ENCODE peak calls at places on chromosome 1, in six cellular contexts. Q, V, L, B, I and E are unnamed samples.

GRCh38 chr1:6198646-6199297 is 623 bp downstream of the RPL22 start:
- DNase-seq in Q (peak; percentile 64), V (no peak), L (peak; percentile 41), B (no peak), I (no peak), E (no peak)

GRCh38 chr1:234592240-234592639 is 17.7 kb downstream of the IRF2BP2 start:
- DNase-seq in Q (no peak), V (no peak), L (no peak), B (no peak), I (no peak), E (no peak)

GRCh38 chr1:39321979-39322378 is 117.5 kb downstream of the MACF1 start:
- DNase-seq in Q (no peak), V (no peak), L (peak; percentile 39), B (no peak), I (no peak), E (no peak)

GRCh38 chr1:208868554-208868953 is 624.4 kb upstream of the PLXNA2 start:
- DNase-seq in Q (peak; percentile 11), V (no peak), L (no peak), B (peak; percentile 53), I (no peak), E (no peak)

GRCh38 chr1:53572061-53572801 is 113.0 kb downstream of the DMRTB1 start:
- DNase-seq in Q (peak; percentile 82), V (peak; percentile 84), L (no peak), B (peak; percentile 71), I (peak; percentile 15), E (peak; percentile 70)

GRCh38 chr1:234559917-234560676 is 49.9 kb downstream of the IRF2BP2 start:
- DNase-seq in Q (no peak), V (no peak), L (no peak), B (no peak), I (no peak), E (no peak)

GRCh38 chr1:6445062-6445763 is 20.6 kb downstream of the ESPN start:
- DNase-seq in Q (peak; percentile 59), V (peak; percentile 71), L (peak; percentile 35), B (peak; percentile 73), I (no peak), E (peak; percentile 72)

GRCh38 chr1:100657876-100658715 is 61.4 kb upstream of the VCAM1 start:
- DNase-seq in Q (no peak), V (peak; percentile 7), L (no peak), B (no peak), I (no peak), E (no peak)

GRCh38 chr1:110060034-110060661 is 10.3 kb downstream of the ALX3 start:
- DNase-seq in Q (peak; percentile 38), V (no peak), L (peak; percentile 33), B (peak; percentile 58), I (no peak), E (peak; percentile 53)

DNA sequence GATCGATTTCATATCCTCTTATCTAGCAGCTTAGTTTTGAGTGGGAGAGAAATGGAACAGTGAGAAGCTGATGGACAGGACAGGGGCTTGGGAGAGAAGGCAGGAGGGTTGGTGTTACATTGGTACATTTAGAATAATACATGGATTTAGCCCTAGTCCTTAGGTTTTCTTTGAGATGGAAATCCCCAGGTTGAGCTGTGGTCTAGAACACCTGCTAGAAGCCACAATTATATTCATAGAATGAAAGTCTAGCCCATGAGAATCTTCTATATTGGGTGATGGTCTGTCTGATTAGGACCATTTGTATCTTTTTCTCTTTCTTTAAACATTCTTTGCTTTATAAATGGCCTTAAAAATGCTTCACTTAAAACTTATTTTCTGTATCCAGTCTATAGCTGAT is 19.9 kb downstream of the CRNN start:
- DNase-seq in Q (no peak), V (no peak), L (peak; percentile 71), B (no peak), I (no peak), E (no peak)
- TF ChIP-seq EZH2phosphoT487 in Q (no peak), V (no peak), L (no peak), B (no peak), I (no peak), E (no peak)

GRCh38 chr1:161099090-161099802 is 1.1 kb downstream of the KLHDC9 start:
- DNase-seq in Q (no peak), V (no peak), L (no peak), B (no peak), I (no peak), E (no peak)
- H3K9ac ChIP-seq in Q (peak overlapping the region; percentile 68), V (no peak overlapping the region), L (no peak overlapping the region), B (no peak overlapping the region), I (no peak overlapping the region), E (no peak overlapping the region)

DNA sequence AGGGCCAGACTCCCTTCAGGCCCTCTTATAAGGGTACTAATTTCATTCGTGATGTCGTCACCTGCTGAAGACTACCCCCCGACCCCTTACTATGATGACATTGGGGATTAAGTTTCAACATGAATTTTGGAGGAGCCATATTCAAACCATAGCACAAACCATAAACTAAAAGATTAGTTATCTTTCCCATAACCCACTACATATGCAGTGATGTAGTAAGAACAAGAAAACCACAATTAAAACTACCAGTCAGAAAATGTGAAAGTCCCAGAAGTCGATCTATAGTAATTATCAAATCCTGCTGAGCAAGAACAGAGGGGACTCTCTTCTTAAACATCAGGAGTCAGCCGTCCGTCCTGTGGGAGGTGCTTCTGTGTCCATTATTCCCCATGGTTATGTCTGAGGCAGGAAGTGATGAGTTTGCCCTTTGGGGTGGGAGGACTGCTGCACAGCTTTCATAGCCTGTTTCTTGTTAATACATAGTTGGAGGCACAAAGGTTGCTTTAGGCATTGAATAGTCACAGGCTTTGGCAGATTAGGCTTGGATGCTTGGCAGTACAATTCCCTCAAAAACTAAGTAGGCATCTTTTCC is 35.9 kb upstream of the PTGFRN start:
- DNase-seq in Q (peak; percentile 65), V (no peak), L (no peak), B (no peak), I (no peak), E (no peak)
- TF ChIP-seq EZH2phosphoT487 in Q (no peak), V (no peak), L (no peak), B (no peak), I (no peak), E (no peak)

GRCh38 chr1:23215291-23215690 is 2.0 kb downstream of the HTR1D start:
- DNase-seq in Q (no peak), V (no peak), L (no peak), B (no peak), I (no peak), E (no peak)

GRCh38 chr1:23217421-23218115 is at the start of gene HTR1D:
- DNase-seq in Q (peak; percentile 31), V (no peak), L (no peak), B (no peak), I (no peak), E (peak; percentile 80)

GRCh38 chr1:23214640-23215039 is 2.7 kb downstream of the HTR1D start:
- DNase-seq in Q (peak; percentile 22), V (no peak), L (no peak), B (peak; percentile 17), I (no peak), E (no peak)

GRCh38 chr1:23215751-23216449 is 1.4 kb downstream of the HTR1D start:
- DNase-seq in Q (no peak), V (no peak), L (no peak), B (no peak), I (no peak), E (no peak)

GRCh38 chr1:23216771-23217420 is 406 bp downstream of the HTR1D start:
- DNase-seq in Q (peak; percentile 20), V (peak; percentile 89), L (no peak), B (no peak), I (no peak), E (peak; percentile 81)
- H3K9ac ChIP-seq in Q (no peak overlapping the region), V (no peak overlapping the region), L (no peak overlapping the region), B (peak overlapping the region; percentile 29), I (peak overlapping the region; percentile 65), E (no peak overlapping the region)

DNA sequence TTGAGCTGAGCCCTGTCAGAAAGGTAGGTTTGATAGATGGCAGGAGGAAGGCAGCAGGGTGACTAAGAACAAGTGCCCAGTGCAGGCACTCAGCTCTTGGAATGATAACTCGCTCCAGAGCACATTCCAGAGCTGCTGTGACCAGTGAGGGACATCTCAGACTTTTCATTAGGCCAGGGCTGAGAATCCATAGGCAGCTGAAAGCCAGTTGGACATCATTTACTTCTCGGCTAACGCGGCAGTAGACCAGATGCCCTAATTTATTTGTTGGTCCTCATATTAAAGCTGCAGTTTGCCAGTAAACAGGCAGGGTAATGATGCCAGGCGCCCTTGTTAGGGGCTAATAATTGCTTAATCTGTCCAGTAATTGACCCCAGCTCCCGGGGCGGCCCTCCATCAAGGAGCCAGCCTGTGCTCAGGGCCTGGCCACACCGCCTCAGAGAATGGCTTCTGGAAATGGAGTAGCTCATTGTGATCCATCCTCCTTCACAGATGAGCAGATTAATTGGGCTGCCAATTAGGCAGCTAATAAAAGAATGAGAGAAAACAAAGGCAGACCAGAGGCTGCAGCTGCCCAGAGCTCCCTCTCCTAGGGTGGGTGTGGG is 122.0 kb downstream of the BEND5 start:
- DNase-seq in Q (no peak), V (peak; percentile 81), L (no peak), B (no peak), I (no peak), E (peak; percentile 62)
- TF ChIP-seq EZH2phosphoT487 in Q (no peak), V (no peak), L (no peak), B (no peak), I (no peak), E (no peak)

DNA sequence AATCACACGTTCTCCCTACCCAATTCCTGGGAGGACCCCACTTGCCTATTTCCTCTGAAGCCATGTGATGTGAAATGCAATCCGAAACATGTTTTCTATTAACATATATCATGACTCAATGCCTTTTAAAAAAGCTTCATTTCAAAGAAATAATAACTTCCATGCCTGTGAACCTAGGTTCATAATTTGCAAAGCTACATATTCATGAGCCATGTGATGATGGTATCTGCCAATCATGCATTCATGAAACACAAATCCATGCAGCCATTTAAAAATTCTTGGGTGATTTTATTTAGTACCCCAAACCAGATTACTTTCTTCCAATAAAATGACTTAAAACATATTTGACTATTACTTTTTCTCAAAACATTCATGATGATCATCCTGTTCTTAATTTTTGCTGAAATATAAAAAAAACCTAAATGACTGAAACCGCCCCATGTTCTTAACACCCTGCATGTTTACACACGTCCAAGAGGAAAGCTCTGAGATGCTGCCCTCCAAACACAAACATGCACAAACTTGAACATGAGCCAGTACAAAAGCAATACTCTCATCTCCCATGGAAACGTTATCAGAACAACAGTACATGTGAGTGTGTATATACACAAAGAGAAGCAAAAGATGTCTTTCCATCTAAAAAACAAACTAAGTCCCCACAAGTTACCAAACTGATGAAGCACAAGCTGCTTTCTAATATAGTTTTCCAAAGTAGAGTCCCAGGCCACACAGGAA is 140.1 kb downstream of the TGFBR3 start:
- DNase-seq in Q (no peak), V (no peak), L (no peak), B (no peak), I (no peak), E (no peak)
- H3K9ac ChIP-seq in Q (no peak overlapping the region), V (no peak overlapping the region), L (no peak overlapping the region), B (no peak overlapping the region), I (no peak overlapping the region), E (no peak overlapping the region)

DNA sequence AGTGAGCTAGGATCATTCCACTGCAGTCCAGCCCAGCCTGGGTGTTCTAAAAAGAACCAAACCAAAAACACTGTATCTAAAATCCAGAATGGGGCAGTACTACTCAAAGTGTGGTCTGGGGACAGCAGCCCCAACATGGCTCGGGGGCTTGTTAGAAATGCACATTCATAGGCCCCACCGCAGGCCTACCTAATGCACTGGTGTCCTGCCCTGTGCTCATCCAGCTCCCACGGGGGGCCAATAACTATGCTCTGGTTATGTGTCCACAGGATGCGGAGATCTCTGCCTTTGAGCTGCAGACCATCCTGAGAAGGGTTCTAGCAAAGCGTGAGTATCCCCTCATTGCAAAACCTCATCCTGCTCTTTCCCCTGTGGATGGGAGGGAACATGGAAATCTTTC is 51.5 kb downstream of the CAPN2 start:
- DNase-seq in Q (no peak), V (no peak), L (peak; percentile 2), B (no peak), I (no peak), E (no peak)
- TF ChIP-seq EZH2phosphoT487 in Q (no peak), V (no peak), L (no peak), B (no peak), I (no peak), E (no peak)